ENCODE peak calls at places on chromosomes 13 and 19, in four cellular contexts. J is H54, M is foreskin fibroblast, X is ELR. R is an unnamed sample.

GRCh38 chr13:38429916-38430315 is 80.3 kb downstream of the UFM1 start:
- DNase-seq in J (no peak), M (no peak), X (no peak), R (no peak)

GRCh38 chr13:48110132-48110868 is 15.4 kb upstream of the MED4 start:
- DNase-seq in J (no peak), M (no peak), X (peak), R (no peak)

GRCh38 chr13:50950808-50951207 is 41.2 kb downstream of the RNASEH2B start:
- DNase-seq in J (no peak), M (no peak), X (no peak), R (no peak)

GRCh38 chr19:46494115-46494935 is 1.3 kb downstream of the PNMA8B start:
- DNase-seq in J (no peak), M (no peak), X (no peak), R (no peak)

GRCh38 chr19:31349160-31349881 is at the start of gene TSHZ3:
- DNase-seq in J (peak), M (peak), X (peak), R (peak)

GRCh38 chr19:39160523-39160861 is 34.9 kb downstream of the PAK4 start:
- DNase-seq in J (no peak), M (peak), X (no peak), R (no peak)

GRCh38 chr19:21109116-21109515 is 27.1 kb downstream of the ZNF714 start:
- DNase-seq in J (no peak), M (peak), X (peak), R (peak)

GRCh38 chr13:94765814-94766213 is 53.5 kb upstream of the SOX21 start:
- DNase-seq in J (no peak), M (no peak), X (no peak), R (no peak)

GRCh38 chr13:80881495-80882482 is 540.9 kb upstream of the SPRY2 start:
- DNase-seq in J (no peak), M (peak), X (no peak), R (no peak)

GRCh38 chr19:46614114-46614701 is 10.7 kb downstream of the PTGIR start:
- DNase-seq in J (peak), M (peak), X (peak), R (peak)

GRCh38 chr13:80048030-80048429 is 292.9 kb downstream of the SPRY2 start:
- DNase-seq in J (no peak), M (no peak), X (no peak), R (no peak)

GRCh38 chr13:103036268-103036667 is 29.9 kb downstream of the SLC10A2 start:
- DNase-seq in J (no peak), M (no peak), X (no peak), R (no peak)

GRCh38 chr19:55259540-55260210 is 858 bp upstream of the PPP6R1 start:
- DNase-seq in J (no peak), M (no peak), X (no peak), R (no peak)

GRCh38 chr19:9721861-9722260 is 46.7 kb downstream of the ZNF846 start:
- DNase-seq in J (no peak), M (no peak), X (no peak), R (no peak)

GRCh38 chr13:59423708-59424355 is 739.9 kb downstream of the DIAPH3 start:
- DNase-seq in J (no peak), M (no peak), X (no peak), R (no peak)

GRCh38 chr13:45826741-45827140 is 24.8 kb downstream of the SIAH3 start:
- DNase-seq in J (no peak), M (no peak), X (no peak), R (no peak)

GRCh38 chr19:18660051-18660910 is 23.2 kb upstream of the CRTC1 start:
- DNase-seq in J (peak), M (peak), X (peak), R (peak)

GRCh38 chr13:95494082-95494681 is 58.3 kb upstream of the CLDN10 start:
- DNase-seq in J (peak), M (peak), X (peak), R (peak)

GRCh38 chr13:22836475-22836874 is 344.3 kb upstream of the SGCG start:
- DNase-seq in J (no peak), M (no peak), X (no peak), R (peak)

GRCh38 chr13:41286370-41286769 is 23.0 kb upstream of the MTRF1 start:
- DNase-seq in J (no peak), M (no peak), X (no peak), R (no peak)

GRCh38 chr19:43532571-43532961 is 422 bp upstream of the ZNF575 start:
- DNase-seq in J (peak), M (no peak), X (no peak), R (no peak)

GRCh38 chr19:4326837-4327251 is 11.8 kb downstream of the STAP2 start:
- DNase-seq in J (no peak), M (no peak), X (no peak), R (no peak)

GRCh38 chr13:67464154-67464553 is 234.0 kb upstream of the PCDH9 start:
- DNase-seq in J (no peak), M (no peak), X (no peak), R (no peak)

GRCh38 chr19:2266183-2266993 is 10.2 kb upstream of the JSRP1 start:
- DNase-seq in J (no peak), M (peak), X (peak), R (peak)

GRCh38 chr13:34161829-34162544 is 344.0 kb downstream of the RFC3 start:
- DNase-seq in J (no peak), M (peak), X (peak), R (peak)

GRCh38 chr19:31274266-31274963 is 74.8 kb downstream of the TSHZ3 start:
- DNase-seq in J (no peak), M (no peak), X (no peak), R (no peak)

GRCh38 chr19:33273881-33274662 is 28.3 kb downstream of the CEBPA start:
- DNase-seq in J (no peak), M (peak), X (peak), R (peak)

GRCh38 chr19:48368942-48369341 is 4.8 kb downstream of the SYNGR4 start:
- DNase-seq in J (no peak), M (no peak), X (no peak), R (peak)

GRCh38 chr19:14325863-14326262 is 55.4 kb upstream of the ADGRE5 start:
- DNase-seq in J (no peak), M (no peak), X (no peak), R (peak)

GRCh38 chr19:48614436-48615144 is at the start of gene FAM83E:
- DNase-seq in J (no peak), M (no peak), X (peak), R (no peak)

GRCh38 chr13:79307866-79308298 is 98.2 kb downstream of the RBM26 start:
- DNase-seq in J (no peak), M (peak), X (peak), R (peak)

GRCh38 chr19:54478677-54479266 is 5.7 kb upstream of the CDC42EP5 start:
- DNase-seq in J (no peak), M (no peak), X (peak), R (peak)

GRCh38 chr13:20288561-20288960 is 56.4 kb upstream of the GJB6 start:
- DNase-seq in J (no peak), M (no peak), X (no peak), R (no peak)

GRCh38 chr13:109644956-109645355 is 141.4 kb downstream of the IRS2 start:
- DNase-seq in J (no peak), M (no peak), X (no peak), R (no peak)

GRCh38 chr13:98143601-98144500 is 957 bp downstream of the FARP1 start:
- DNase-seq in J (peak), M (peak), X (peak), R (peak)

GRCh38 chr13:21849323-21849722 is 178.4 kb downstream of the FGF9 start:
- DNase-seq in J (no peak), M (no peak), X (peak), R (peak)

GRCh38 chr13:60139272-60139671 is 24.5 kb downstream of the DIAPH3 start:
- DNase-seq in J (no peak), M (peak), X (peak), R (peak)

GRCh38 chr19:18483119-18483518 is 38.8 kb downstream of the ELL start:
- DNase-seq in J (no peak), M (no peak), X (no peak), R (no peak)